ENCODE peak calls at places on chromosomes 1 and 21, in ten cellular contexts. O is H9; H is HCT116; N is lung; F is CD4-positive, alpha-beta memory T cell; Q is naive thymus-derived CD4-positive, alpha-beta T cell; V is esophagus squamous epithelium; T is stomach; W is heart left ventricle; G is K562. E is an unnamed sample. For H3K4me1, the result is how much of the 10 kb centered on the place peaks cover.

GRCh38 chr21:32597205-32597604 is 11.9 kb upstream of the TCP10L start:
- DNase-seq in O (no peak), H (peak), N (no peak), F (no peak), Q (no peak), V (no peak), T (no peak), W (no peak), G (no peak), E (no peak)

GRCh38 chr1:174324493-174324892 is 123.3 kb upstream of the GPR52 start:
- DNase-seq in O (no peak), H (no peak), N (no peak), F (no peak), Q (no peak), V (no peak), T (no peak), W (no peak), G (no peak), E (no peak)

GRCh38 chr21:36548866-36549265 is 68.9 kb upstream of the CLDN14 start:
- DNase-seq in O (no peak), H (no peak), N (no peak), F (no peak), Q (no peak), V (no peak), T (no peak), W (no peak), G (no peak), E (no peak)

GRCh38 chr1:93577536-93578432 is 103.9 kb downstream of the BCAR3 start:
- DNase-seq in O (no peak), H (no peak), N (no peak), F (no peak), Q (no peak), V (no peak), T (no peak), W (no peak), G (no peak), E (no peak)

GRCh38 chr1:247107694-247108093 is 3.5 kb upstream of the ZNF669 start:
- DNase-seq in O (no peak), H (no peak), N (no peak), F (no peak), Q (no peak), V (no peak), T (no peak), W (no peak), G (no peak), E (no peak)

GRCh38 chr1:152049291-152050073 is 12.7 kb upstream of the S100A11 start:
- DNase-seq in O (no peak), H (no peak), N (no peak), F (no peak), Q (no peak), V (no peak), T (no peak), W (no peak), G (no peak), E (no peak)

GRCh38 chr1:226512076-226512728 is 36.4 kb upstream of the STUM start:
- DNase-seq in O (no peak), H (no peak), N (no peak), F (no peak), Q (no peak), V (no peak), T (peak), W (no peak), G (no peak), E (no peak)

GRCh38 chr1:46458190-46458589 is 31.4 kb upstream of the DMBX1 start:
- DNase-seq in O (no peak), H (no peak), N (no peak), F (no peak), Q (no peak), V (no peak), T (no peak), W (no peak), G (no peak), E (no peak)

GRCh38 chr1:234768569-234769283 is 158.7 kb upstream of the IRF2BP2 start:
- DNase-seq in O (no peak), H (no peak), N (no peak), F (peak), Q (peak), V (no peak), T (no peak), W (no peak), G (no peak), E (no peak)

GRCh38 chr1:32353431-32353830 is 8.9 kb downstream of the FAM229A start:
- DNase-seq in O (no peak), H (no peak), N (no peak), F (no peak), Q (no peak), V (no peak), T (no peak), W (no peak), G (no peak), E (no peak)

GRCh38 chr1:69221492-69221990 is 346.2 kb upstream of the LRRC7 start:
- DNase-seq in O (no peak), H (no peak), N (no peak), F (no peak), Q (no peak), V (no peak), T (no peak), W (no peak), G (peak), E (no peak)

GRCh38 chr1:232011961-232012360 is 385.4 kb downstream of the DISC1 start:
- DNase-seq in O (no peak), H (no peak), N (no peak), F (no peak), Q (no peak), V (no peak), T (no peak), W (no peak), G (no peak), E (no peak)

GRCh38 chr1:39220900-39221870 is 16.7 kb downstream of the MACF1 start:
- DNase-seq in O (no peak), H (no peak), N (no peak), F (no peak), Q (no peak), V (no peak), T (no peak), W (no peak), G (no peak), E (no peak)

GRCh38 chr1:160608941-160609340 is 29.6 kb upstream of the CD84 start:
- DNase-seq in O (no peak), H (no peak), N (no peak), F (no peak), Q (no peak), V (no peak), T (no peak), W (no peak), G (no peak), E (no peak)

GRCh38 chr1:85330711-85331290 is 54.4 kb upstream of the BCL10 start:
- DNase-seq in O (no peak), H (no peak), N (peak), F (no peak), Q (no peak), V (no peak), T (no peak), W (peak), G (no peak), E (no peak)

GRCh38 chr1:232718928-232719927 is 86.0 kb upstream of the MAP10 start:
- DNase-seq in O (no peak), H (no peak), N (no peak), F (no peak), Q (no peak), V (no peak), T (no peak), W (no peak), G (no peak), E (no peak)

GRCh38 chr1:163074004-163074403 is 4.8 kb downstream of the RGS4 start:
- DNase-seq in O (no peak), H (no peak), N (no peak), F (no peak), Q (no peak), V (no peak), T (no peak), W (no peak), G (no peak), E (no peak)

GRCh38 chr1:152224093-152224492 is at the start of gene HRNR:
- DNase-seq in O (no peak), H (no peak), N (no peak), F (no peak), Q (no peak), V (no peak), T (no peak), W (no peak), G (no peak), E (no peak)

GRCh38 chr1:9822897-9823692 is 670 bp downstream of the CLSTN1 start:
- DNase-seq in O (no peak), H (no peak), N (no peak), F (no peak), Q (peak), V (no peak), T (no peak), W (no peak), G (peak), E (no peak)

GRCh38 chr1:244817415-244817894 is 18.0 kb upstream of the COX20 start:
- DNase-seq in O (no peak), H (no peak), N (no peak), F (no peak), Q (no peak), V (no peak), T (no peak), W (no peak), G (no peak), E (no peak)

DNA sequence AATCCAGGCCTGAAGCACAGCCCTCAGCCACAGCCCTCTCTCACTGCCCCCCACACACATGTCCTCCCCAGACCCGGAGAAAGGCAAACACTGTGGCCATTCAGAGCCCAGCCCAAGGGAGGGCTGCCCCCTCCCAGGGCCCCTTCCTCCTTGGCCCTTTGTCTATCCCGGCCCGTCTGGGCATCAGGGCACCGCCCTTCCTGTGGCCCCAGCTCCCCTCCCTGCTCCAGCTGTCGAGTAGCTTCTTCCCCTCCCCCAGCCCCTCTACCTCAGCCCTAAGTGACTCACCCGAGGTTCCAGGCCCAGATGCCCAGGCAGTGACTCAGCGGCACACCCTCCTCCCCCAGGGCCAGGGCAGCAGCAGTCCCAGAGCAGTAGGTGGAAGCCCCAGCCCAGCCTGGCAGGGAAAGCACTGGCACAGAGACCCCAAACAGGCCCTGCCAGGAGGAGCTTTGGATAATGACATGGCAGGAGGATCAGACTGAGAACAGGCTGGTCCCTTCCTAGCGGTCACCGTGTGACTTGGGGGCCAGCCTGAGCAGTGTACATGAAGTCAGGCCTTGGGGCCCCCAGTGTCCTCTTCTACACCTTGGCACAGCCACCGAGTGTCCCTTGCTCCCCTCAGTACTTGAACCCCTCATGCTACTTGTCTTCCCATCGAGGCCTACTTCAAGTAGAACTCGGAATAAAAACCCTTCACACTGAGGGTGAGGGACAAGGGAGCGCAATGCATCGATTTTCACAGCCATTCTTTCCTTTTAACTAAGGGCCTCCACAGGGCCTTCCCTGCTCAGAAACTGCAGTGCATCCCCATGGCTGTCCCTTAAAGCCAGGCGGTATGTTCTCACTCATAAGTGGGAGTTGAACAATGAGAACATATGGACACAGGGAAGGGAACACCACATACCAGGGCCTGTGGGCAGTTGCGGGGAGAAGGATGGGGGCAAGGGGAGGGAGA is 1.0 kb upstream of the S100A2 start:
- DNase-seq in O (peak), H (peak), N (peak), F (peak), Q (no peak), V (peak), T (peak), W (peak), G (peak), E (peak)
- H3K4me1 ChIP-seq in O (under half), H (half or more), N (under half), F (under half), Q (under half), V (under half), T (under half), W (under half), G (under half), E (under half)

GRCh38 chr1:214566158-214567104 is 15.0 kb upstream of the PTPN14 start:
- DNase-seq in O (no peak), H (no peak), N (no peak), F (no peak), Q (no peak), V (no peak), T (no peak), W (no peak), G (no peak), E (no peak)
- H3K4me1 ChIP-seq in O (under half), H (under half), N (under half), F (under half), Q (under half), V (under half), T (under half), W (under half), G (under half), E (under half)

GRCh38 chr1:2542262-2542915 is 12.3 kb upstream of the HES5 start:
- DNase-seq in O (no peak), H (no peak), N (no peak), F (no peak), Q (no peak), V (no peak), T (no peak), W (no peak), G (no peak), E (no peak)
- H3K4me1 ChIP-seq in O (under half), H (under half), N (under half), F (under half), Q (under half), V (under half), T (half or more), W (half or more), G (half or more), E (under half)

GRCh38 chr1:214445846-214446614 is 105.4 kb downstream of the PTPN14 start:
- DNase-seq in O (no peak), H (peak), N (no peak), F (no peak), Q (no peak), V (no peak), T (no peak), W (no peak), G (no peak), E (no peak)

GRCh38 chr1:214445201-214445600 is 106.2 kb downstream of the PTPN14 start:
- DNase-seq in O (no peak), H (no peak), N (no peak), F (no peak), Q (no peak), V (no peak), T (no peak), W (no peak), G (no peak), E (no peak)

GRCh38 chr1:214446772-214447556 is 104.4 kb downstream of the PTPN14 start:
- DNase-seq in O (peak), H (peak), N (no peak), F (no peak), Q (no peak), V (no peak), T (peak), W (no peak), G (no peak), E (no peak)

GRCh38 chr1:214447557-214447871 is 103.9 kb downstream of the PTPN14 start:
- DNase-seq in O (no peak), H (no peak), N (no peak), F (no peak), Q (no peak), V (no peak), T (no peak), W (no peak), G (no peak), E (no peak)

DNA sequence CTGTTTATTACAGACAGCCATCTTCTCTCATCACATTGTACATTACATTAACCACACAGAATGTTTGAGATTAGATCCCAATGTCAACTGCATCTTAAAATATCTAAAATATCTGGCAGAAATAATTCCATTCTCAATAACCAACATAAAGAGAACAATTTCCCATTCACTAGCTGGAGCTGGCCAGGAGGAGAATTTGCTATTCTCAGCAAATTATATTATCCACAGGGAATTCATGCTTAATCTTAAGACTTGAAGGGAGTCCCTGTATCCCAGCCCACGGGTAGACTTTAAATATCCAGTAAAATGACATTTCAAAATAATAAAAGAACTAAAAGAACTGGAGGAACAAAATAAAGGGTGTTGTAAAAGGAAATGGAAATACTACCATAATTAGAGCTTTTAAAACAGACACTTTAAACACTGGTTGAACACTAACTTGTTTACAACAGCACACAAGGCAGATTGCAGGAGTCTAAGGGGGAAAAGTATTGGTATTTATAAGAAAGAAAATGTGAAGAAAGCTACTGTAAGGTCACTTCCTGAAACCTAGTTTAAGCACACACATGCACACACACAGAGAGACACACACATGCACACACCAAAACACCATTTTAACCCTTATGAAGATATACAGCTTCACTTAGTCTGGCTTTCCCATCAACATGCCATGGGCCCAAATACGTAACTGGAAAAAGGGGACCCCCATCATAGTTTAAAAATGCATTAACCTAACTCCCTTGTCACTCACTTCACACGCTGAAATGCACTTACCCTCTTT is 107.1 kb downstream of the PTPN14 start:
- DNase-seq in O (no peak), H (no peak), N (no peak), F (no peak), Q (no peak), V (no peak), T (no peak), W (no peak), G (no peak), E (no peak)
- H3K4me1 ChIP-seq in O (under half), H (half or more), N (under half), F (under half), Q (under half), V (half or more), T (half or more), W (under half), G (under half), E (under half)

GRCh38 chr1:204418174-204419063 is 6.8 kb upstream of the PPP1R15B start:
- DNase-seq in O (no peak), H (no peak), N (no peak), F (no peak), Q (no peak), V (no peak), T (no peak), W (no peak), G (peak), E (no peak)

GRCh38 chr1:204416589-204417230 is 5.1 kb upstream of the PPP1R15B start:
- DNase-seq in O (no peak), H (no peak), N (no peak), F (no peak), Q (no peak), V (no peak), T (no peak), W (no peak), G (no peak), E (no peak)

GRCh38 chr1:204419064-204419403 is 7.4 kb upstream of the PPP1R15B start:
- DNase-seq in O (no peak), H (no peak), N (no peak), F (no peak), Q (no peak), V (no peak), T (no peak), W (no peak), G (no peak), E (no peak)

GRCh38 chr1:204417231-204417997 is 5.8 kb upstream of the PPP1R15B start:
- DNase-seq in O (no peak), H (peak), N (no peak), F (no peak), Q (no peak), V (no peak), T (peak), W (peak), G (peak), E (no peak)

DNA sequence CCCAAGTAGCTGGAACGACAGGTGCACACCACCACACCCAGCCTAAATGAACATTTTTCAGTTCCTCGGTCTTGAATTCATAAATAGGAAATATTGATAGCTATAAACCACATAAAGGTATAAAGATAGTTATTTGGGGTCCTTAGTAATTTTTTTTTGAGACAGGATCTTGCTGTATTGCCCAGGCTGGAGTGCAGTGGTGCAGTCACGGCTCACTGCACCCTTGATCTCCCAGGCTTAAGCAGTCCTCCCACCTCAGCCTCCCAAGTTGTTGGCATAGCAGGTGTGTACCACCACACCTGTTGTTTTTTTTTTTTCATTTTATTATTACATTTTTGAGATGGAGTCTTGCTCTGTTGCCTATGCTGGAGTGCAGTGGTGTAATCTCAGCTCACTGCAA is 3.7 kb upstream of the PPP1R15B start:
- DNase-seq in O (no peak), H (no peak), N (no peak), F (no peak), Q (no peak), V (no peak), T (no peak), W (no peak), G (no peak), E (no peak)
- H3K4me1 ChIP-seq in O (under half), H (under half), N (under half), F (under half), Q (under half), V (under half), T (under half), W (under half), G (under half), E (under half)

DNA sequence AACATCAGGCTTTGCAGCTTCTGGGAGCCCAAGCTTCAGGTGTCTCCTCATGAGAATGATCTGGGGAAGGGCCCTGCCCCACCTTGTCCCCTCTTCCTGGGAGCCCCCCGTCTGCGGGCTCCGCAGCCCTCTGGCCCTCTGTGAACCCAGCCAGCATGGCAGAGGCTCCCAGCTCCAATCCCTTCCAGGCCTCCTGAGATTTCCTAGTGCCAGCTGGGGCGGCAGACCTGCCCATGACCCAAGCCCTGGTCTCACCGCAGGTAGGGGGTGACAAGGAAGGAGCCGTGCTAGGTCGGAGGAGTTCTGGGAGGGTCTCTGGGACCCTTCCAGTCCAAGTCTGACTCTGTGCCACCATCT is 7.7 kb downstream of the PLEKHG5 start:
- DNase-seq in O (no peak), H (no peak), N (no peak), F (no peak), Q (no peak), V (no peak), T (no peak), W (no peak), G (no peak), E (no peak)
- H3K4me1 ChIP-seq in O (under half), H (under half), N (under half), F (under half), Q (under half), V (under half), T (under half), W (under half), G (under half), E (under half)

GRCh38 chr1:16175610-16176553 is 20.0 kb upstream of the EPHA2 start:
- DNase-seq in O (no peak), H (no peak), N (peak), F (no peak), Q (no peak), V (no peak), T (peak), W (peak), G (peak), E (no peak)
- H3K4me1 ChIP-seq in O (under half), H (half or more), N (under half), F (under half), Q (under half), V (half or more), T (half or more), W (under half), G (under half), E (under half)